ENCODE peak calls at places on chromosome 14, in four cellular contexts. X is adrenal gland, Z is body of pancreas, V is cardiac muscle cell. J is an unnamed sample. For H3K36me3 and H3K27me3, the result is how much of the 10 kb centered on the place peaks cover.

GRCh38 chr14:51860836-51861583 is 598 bp downstream of the GNG2 start:
- DNase-seq in Z (no peak), X (no peak), V (peak), J (no peak)

GRCh38 chr14:52950898-52951729 is at the start of gene FERMT2:
- DNase-seq in V (peak), Z (peak), X (peak), J (peak)

GRCh38 chr14:104586832-104587620 is 7.5 kb downstream of the C14orf180 start:
- DNase-seq in V (no peak), X (no peak), Z (peak), J (no peak)

GRCh38 chr14:68574906-68575305 is 218.0 kb downstream of the ZFP36L1 start:
- DNase-seq in Z (no peak), X (peak), V (peak), J (no peak)

GRCh38 chr14:65173973-65174693 is 71.8 kb upstream of the MAX start:
- DNase-seq in Z (no peak), V (peak), X (no peak), J (no peak)

GRCh38 chr14:99612065-99612736 is 8.2 kb upstream of the CCDC85C start:
- DNase-seq in X (no peak), Z (no peak), V (no peak), J (no peak)

GRCh38 chr14:69811227-69811867 is 14.3 kb upstream of the SLC10A1 start:
- DNase-seq in V (no peak), X (no peak), Z (no peak), J (no peak)

GRCh38 chr14:95361373-95362179 is 41.9 kb upstream of the CLMN start:
- DNase-seq in X (no peak), Z (peak), V (peak), J (no peak)

GRCh38 chr14:90536092-90536491 is 139.3 kb downstream of the CALM1 start:
- DNase-seq in Z (no peak), V (peak), X (no peak), J (no peak)

GRCh38 chr14:103847954-103848719 is 762 bp upstream of the PPP1R13B start:
- DNase-seq in X (peak), Z (peak), V (no peak), J (peak)

GRCh38 chr14:93832076-93832475 is 43.8 kb upstream of the PRIMA1 start:
- DNase-seq in X (no peak), V (no peak), Z (no peak), J (no peak)

GRCh38 chr14:72925171-72925759 is 999 bp upstream of the DCAF4 start:
- DNase-seq in Z (no peak), V (no peak), X (no peak), J (no peak)

GRCh38 chr14:60815371-60815770 is 80.8 kb downstream of the MNAT1 start:
- DNase-seq in V (no peak), Z (no peak), X (no peak), J (no peak)

GRCh38 chr14:37469650-37470049 is 125.4 kb downstream of the FOXA1 start:
- DNase-seq in X (no peak), Z (no peak), V (no peak), J (no peak)

GRCh38 chr14:68655021-68655811 is 137.7 kb downstream of the ZFP36L1 start:
- DNase-seq in X (no peak), Z (peak), V (peak), J (no peak)

GRCh38 chr14:72549026-72549425 is 344.9 kb downstream of the DPF3 start:
- DNase-seq in X (no peak), Z (no peak), V (no peak), J (no peak)

GRCh38 chr14:64501326-64502171 is 2.1 kb downstream of the ZBTB25 start:
- DNase-seq in V (peak), Z (peak), X (peak), J (peak)

GRCh38 chr14:55389330-55389729 is 22.3 kb downstream of the ATG14 start:
- DNase-seq in X (no peak), V (no peak), Z (no peak), J (peak)

DNA sequence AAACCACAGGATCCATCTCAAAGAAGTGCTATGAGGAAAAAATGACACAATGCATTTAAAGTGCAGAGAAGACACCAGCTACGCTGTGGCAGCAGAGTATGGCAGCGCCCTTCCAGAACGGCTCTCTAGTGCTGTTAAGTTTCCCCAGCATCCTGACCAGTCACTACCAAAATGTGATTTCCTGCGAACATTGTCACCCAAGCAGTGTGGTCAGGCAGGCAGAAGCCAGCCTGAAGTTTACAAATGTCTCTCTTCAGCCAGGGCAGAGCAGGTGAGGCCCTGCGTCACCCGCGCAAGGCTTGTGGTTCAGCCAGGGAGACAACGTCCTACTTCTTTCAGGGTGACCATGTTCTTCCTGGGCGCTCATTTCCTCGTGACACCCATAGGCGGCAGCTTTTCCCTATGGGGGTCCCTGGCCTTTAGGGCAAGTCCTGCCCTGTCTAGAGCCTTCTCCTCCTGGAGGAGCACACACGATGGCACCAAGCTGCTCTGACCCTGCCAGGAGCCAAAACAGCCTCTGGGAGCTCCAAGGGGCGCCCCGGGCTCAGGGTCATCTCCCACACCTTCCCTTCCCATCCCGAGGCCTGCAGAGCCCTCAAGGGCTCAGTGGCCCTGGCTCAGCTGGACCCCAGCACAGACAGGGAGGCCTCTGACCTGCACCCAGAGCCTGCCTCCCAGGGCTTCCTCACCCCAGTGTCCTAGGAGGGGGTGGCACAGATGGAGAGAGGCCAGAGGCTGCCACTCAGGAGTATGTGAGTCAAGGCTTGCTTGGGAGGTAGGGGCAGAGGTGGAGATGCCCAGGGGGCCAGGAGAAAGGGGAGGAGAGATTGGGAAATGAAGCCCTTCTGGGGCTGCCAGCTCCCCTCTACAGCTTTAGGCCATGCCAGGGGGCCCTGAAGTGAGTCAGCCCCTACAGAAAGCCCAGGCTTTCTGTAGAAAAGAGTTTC is 41.9 kb downstream of the PSMA6 start:
- DNase-seq in X (no peak), Z (no peak), V (no peak), J (no peak)
- H3K27ac ChIP-seq in X (peak), Z (peak), V (peak), J (no peak)

GRCh38 chr14:56630707-56631106 is 51.1 kb downstream of the TMEM260 start:
- DNase-seq in V (peak), Z (no peak), X (no peak), J (no peak)
- H3K36me3 ChIP-seq in V (under half), Z (under half), X (under half), J (under half)

DNA sequence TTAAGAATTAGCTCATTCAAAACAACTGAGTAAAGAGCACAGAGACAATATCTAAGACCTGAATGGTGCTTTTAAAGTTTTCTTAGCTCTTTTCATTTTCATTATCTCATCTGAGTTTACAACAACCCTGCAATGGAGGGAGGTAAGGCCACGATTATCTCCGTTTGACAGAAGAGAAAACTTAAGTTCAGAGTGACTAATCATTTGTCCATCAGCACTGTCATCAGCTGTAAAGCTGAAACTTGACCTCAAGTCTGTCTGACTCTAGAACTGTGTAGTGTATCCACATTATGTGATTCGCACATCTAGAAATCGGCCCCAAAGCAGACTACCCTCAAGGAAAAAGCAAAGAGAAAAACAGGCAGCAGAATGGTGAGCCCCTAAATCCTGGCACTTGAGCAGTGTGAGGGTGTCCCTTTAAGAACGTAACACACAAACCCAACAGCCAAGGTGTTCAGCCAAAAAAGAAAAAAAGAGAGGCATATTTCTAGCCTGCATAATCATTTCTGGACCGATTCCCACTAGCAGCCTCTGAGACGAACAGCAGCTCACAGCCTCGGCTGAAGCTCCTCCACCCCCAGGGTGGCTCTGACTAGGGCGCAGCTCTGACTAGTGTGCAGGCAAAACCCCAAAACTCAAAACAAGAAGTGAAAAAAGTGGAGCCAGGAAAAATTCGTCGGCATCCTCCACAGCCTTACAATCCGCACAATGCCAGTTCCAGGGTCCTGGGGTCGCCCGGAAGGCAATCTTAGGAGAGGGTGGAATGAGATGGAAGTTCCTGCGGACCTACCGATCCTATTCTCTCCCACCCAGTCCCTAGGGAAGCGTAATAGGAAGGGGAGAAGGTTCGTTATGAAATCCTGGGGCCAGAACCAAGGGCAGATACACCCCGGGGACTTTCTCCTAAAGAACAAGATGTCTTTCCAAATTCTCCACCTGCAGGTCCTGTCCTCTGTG is 1.5 kb downstream of the STXBP6 start:
- DNase-seq in X (no peak), V (peak), Z (peak), J (no peak)
- H3K27me3 ChIP-seq in X (under half), V (half or more), Z (under half), J (under half)

GRCh38 chr14:36054353-36055051 is 122.0 kb downstream of the PTCSC3 start:
- DNase-seq in V (no peak), Z (no peak), X (peak), J (no peak)

GRCh38 chr14:36056846-36057245 is 119.7 kb downstream of the PTCSC3 start:
- DNase-seq in X (no peak), Z (no peak), V (no peak), J (no peak)

GRCh38 chr14:36055681-36056225 is 120.8 kb downstream of the PTCSC3 start:
- DNase-seq in V (no peak), X (no peak), Z (no peak), J (no peak)

GRCh38 chr14:36052681-36053080 is 123.8 kb downstream of the PTCSC3 start:
- DNase-seq in X (no peak), Z (no peak), V (no peak), J (no peak)

DNA sequence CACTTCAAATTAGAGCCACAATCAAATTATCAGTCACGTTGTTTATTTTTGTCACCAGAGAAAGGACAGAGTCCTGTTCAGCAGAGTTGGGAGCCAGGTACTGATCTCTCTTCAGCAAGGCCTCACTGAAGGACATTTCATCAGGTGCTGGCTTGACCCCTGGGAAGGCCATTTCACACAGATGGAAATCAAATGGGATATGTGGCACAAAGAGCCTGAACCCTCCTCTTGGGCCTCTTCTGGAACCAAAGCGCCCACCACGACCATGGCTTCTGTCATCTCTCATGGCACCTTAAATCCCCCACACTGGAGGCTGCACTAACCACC is 121.5 kb downstream of the PTCSC3 start:
- DNase-seq in X (no peak), Z (no peak), V (no peak), J (no peak)
- H3K27ac ChIP-seq in X (no peak), Z (no peak), V (no peak), J (no peak)

GRCh38 chr14:30625533-30625932 is 3.4 kb downstream of the SCFD1 start:
- DNase-seq in X (no peak), V (no peak), Z (no peak), J (no peak)

DNA sequence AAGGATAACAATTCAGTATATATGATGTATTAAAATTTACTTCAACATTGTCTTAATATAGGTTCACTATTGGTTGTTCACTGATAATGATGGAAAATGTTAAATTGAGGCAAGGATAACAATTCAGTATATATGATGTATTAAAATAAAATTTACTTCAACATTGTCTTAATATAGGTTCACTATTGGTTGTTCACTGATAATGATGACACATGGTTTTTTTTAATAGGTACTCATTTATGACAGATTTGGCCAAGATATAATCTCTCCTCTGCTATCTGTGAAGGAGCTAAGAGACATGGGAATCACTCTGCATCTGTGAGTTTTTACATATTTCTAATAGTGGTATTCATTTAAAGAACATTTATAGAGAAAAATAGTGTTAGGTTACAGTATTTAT is 8.1 kb downstream of the SCFD1 start:
- DNase-seq in X (no peak), V (no peak), Z (no peak), J (no peak)
- H3K36me3 ChIP-seq in X (under half), V (under half), Z (under half), J (under half)

DNA sequence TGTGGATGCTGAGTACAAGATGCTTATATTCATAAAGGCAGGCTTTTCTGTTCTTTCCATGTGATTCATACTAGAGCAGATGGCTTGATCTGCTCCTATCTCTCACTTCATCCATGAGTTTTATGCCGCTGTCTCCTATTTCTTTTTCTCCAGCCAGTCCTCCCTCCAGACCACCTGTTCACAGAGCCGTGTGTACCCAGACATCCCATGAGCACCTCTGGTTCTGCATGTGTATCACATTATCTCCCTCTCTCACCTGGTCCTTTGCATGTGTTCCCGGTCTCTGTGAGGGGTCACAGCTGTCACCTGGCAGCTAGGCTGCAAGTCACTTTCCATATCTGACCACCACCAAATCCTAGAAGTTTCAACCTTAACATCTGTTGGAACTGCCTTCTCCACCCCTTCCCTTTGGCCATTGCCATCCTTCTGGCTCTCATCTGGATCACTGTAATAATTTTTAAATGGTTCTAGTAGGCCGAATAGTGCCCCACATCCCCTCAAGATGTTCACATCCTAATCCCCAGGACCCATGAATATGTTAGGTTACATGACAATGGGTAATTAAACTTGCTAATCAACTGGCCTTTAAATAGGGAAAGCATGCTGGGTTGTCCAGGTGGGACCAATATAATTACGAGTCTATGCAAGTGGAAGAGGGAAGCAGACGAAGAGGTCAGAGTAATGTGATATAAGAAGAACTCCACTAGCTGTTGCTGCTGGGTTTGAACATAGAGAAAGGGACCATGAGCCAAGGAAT is 168.1 kb downstream of the SNAPC1 start:
- DNase-seq in Z (no peak), V (no peak), X (no peak), J (no peak)
- H3K27me3 ChIP-seq in Z (under half), V (under half), X (under half), J (under half)

GRCh38 chr14:67571275-67571990 is 28.6 kb downstream of the PIGH start:
- DNase-seq in V (peak), X (peak), Z (peak), J (peak)
- H3K27ac ChIP-seq in V (no peak), X (no peak), Z (no peak), J (no peak)

GRCh38 chr14:86639146-86639545 is 1109.2 kb downstream of the FLRT2 start:
- DNase-seq in V (no peak), X (no peak), Z (no peak), J (no peak)
- H3K36me3 ChIP-seq in V (under half), X (under half), Z (under half), J (under half)

J was measured in brain microvascular endothelial cell.